ENCODE peak calls at places on chromosome 3, in four cellular contexts. One of them, this sample, is unnamed.

GRCh38 chr3:54020436-54020835 is 101.9 kb upstream of the CACNA2D3 start:
- DNase-seq in K562: no peak
- DNase-seq in HepG2: no peak
- DNase-seq in GM12878: no peak
- DNase-seq in this sample: no peak

GRCh38 chr3:8220291-8220690 is 281.3 kb upstream of the LMCD1 start:
- DNase-seq in GM12878: no peak
- DNase-seq in HepG2: peak
- DNase-seq in K562: no peak
- DNase-seq in this sample: no peak

GRCh38 chr3:188664795-188665194 is 507.0 kb upstream of the TPRG1 start:
- DNase-seq in HepG2: peak
- DNase-seq in K562: no peak
- DNase-seq in GM12878: no peak
- DNase-seq in this sample: peak

GRCh38 chr3:162183440-162183839 is 686.8 kb downstream of the OTOL1 start:
- DNase-seq in HepG2: no peak
- DNase-seq in GM12878: no peak
- DNase-seq in K562: no peak
- DNase-seq in this sample: no peak

GRCh38 chr3:178982138-178982537 is 89.5 kb downstream of the ZMAT3 start:
- DNase-seq in GM12878: no peak
- DNase-seq in K562: no peak
- DNase-seq in HepG2: no peak
- DNase-seq in this sample: no peak

GRCh38 chr3:52078781-52079560 is 22.6 kb upstream of the DUSP7 start:
- DNase-seq in K562: no peak
- DNase-seq in HepG2: no peak
- DNase-seq in GM12878: no peak
- DNase-seq in this sample: no peak

GRCh38 chr3:4833471-4833870 is 145.8 kb upstream of the BHLHE40 start:
- DNase-seq in K562: no peak
- DNase-seq in GM12878: no peak
- DNase-seq in HepG2: no peak
- DNase-seq in this sample: no peak

GRCh38 chr3:21752749-21753347 is 1.8 kb upstream of the ZNF385D start:
- DNase-seq in HepG2: peak
- DNase-seq in K562: peak
- DNase-seq in GM12878: no peak
- DNase-seq in this sample: peak

GRCh38 chr3:113166719-113167492 is 44.5 kb upstream of the BOC start:
- DNase-seq in K562: no peak
- DNase-seq in HepG2: no peak
- DNase-seq in GM12878: no peak
- DNase-seq in this sample: peak

GRCh38 chr3:7813412-7813811 is 688.2 kb upstream of the LMCD1 start:
- DNase-seq in HepG2: no peak
- DNase-seq in GM12878: no peak
- DNase-seq in K562: no peak
- DNase-seq in this sample: no peak

GRCh38 chr3:123037015-123037375 is 9.4 kb upstream of the SEMA5B start:
- DNase-seq in GM12878: no peak
- DNase-seq in K562: no peak
- DNase-seq in HepG2: no peak
- DNase-seq in this sample: no peak

GRCh38 chr3:87488725-87489124 is 212.3 kb upstream of the POU1F1 start:
- DNase-seq in HepG2: no peak
- DNase-seq in K562: no peak
- DNase-seq in GM12878: no peak
- DNase-seq in this sample: no peak

GRCh38 chr3:153166206-153166605 is 4.2 kb downstream of the RAP2B start:
- DNase-seq in HepG2: no peak
- DNase-seq in GM12878: no peak
- DNase-seq in K562: peak
- DNase-seq in this sample: no peak

GRCh38 chr3:20246662-20247061 is 60.7 kb upstream of the SGO1 start:
- DNase-seq in K562: no peak
- DNase-seq in HepG2: no peak
- DNase-seq in GM12878: peak
- DNase-seq in this sample: no peak

GRCh38 chr3:27279153-27279552 is 90.0 kb downstream of the NEK10 start:
- DNase-seq in GM12878: no peak
- DNase-seq in HepG2: no peak
- DNase-seq in K562: no peak
- DNase-seq in this sample: no peak

GRCh38 chr3:28667646-28668376 is 319.2 kb upstream of the AZI2 start:
- DNase-seq in GM12878: peak
- DNase-seq in K562: peak
- DNase-seq in HepG2: peak
- DNase-seq in this sample: peak

GRCh38 chr3:48301814-48302194 is 31.7 kb downstream of the SPINK8 start:
- DNase-seq in GM12878: no peak
- DNase-seq in K562: peak
- DNase-seq in HepG2: peak
- DNase-seq in this sample: peak

GRCh38 chr3:43180027-43180426 is 74.1 kb upstream of the POMGNT2 start:
- DNase-seq in GM12878: peak
- DNase-seq in K562: no peak
- DNase-seq in HepG2: peak
- DNase-seq in this sample: no peak

GRCh38 chr3:197458179-197458707 is 97.5 kb downstream of the BDH1 start:
- DNase-seq in HepG2: peak
- DNase-seq in K562: no peak
- DNase-seq in GM12878: no peak
- DNase-seq in this sample: no peak

GRCh38 chr3:155217591-155217990 is 75.9 kb downstream of the STRIT1 start:
- DNase-seq in K562: no peak
- DNase-seq in GM12878: no peak
- DNase-seq in HepG2: no peak
- DNase-seq in this sample: no peak

GRCh38 chr3:187406927-187407326 is 38.7 kb downstream of the RTP4 start:
- DNase-seq in GM12878: no peak
- DNase-seq in K562: no peak
- DNase-seq in HepG2: no peak
- DNase-seq in this sample: no peak

GRCh38 chr3:143503325-143503885 is 344.9 kb downstream of the SLC9A9 start:
- DNase-seq in HepG2: no peak
- DNase-seq in K562: no peak
- DNase-seq in GM12878: no peak
- DNase-seq in this sample: no peak

GRCh38 chr3:127092776-127093175 is 100.2 kb upstream of the PRR23E start:
- DNase-seq in K562: no peak
- DNase-seq in HepG2: no peak
- DNase-seq in GM12878: no peak
- DNase-seq in this sample: no peak

GRCh38 chr3:45638299-45639043 is 43.9 kb downstream of the LIMD1 start:
- DNase-seq in K562: no peak
- DNase-seq in GM12878: no peak
- DNase-seq in HepG2: no peak
- DNase-seq in this sample: no peak

GRCh38 chr3:121757087-121757811 is 7.7 kb upstream of the GOLGB1 start:
- DNase-seq in HepG2: no peak
- DNase-seq in K562: peak
- DNase-seq in GM12878: no peak
- DNase-seq in this sample: no peak

GRCh38 chr3:40615110-40615915 is 90.6 kb downstream of the ZNF621 start:
- DNase-seq in K562: no peak
- DNase-seq in HepG2: no peak
- DNase-seq in GM12878: no peak
- DNase-seq in this sample: no peak

GRCh38 chr3:64533565-64534317 is 154.1 kb downstream of the ADAMTS9 start:
- DNase-seq in GM12878: peak
- DNase-seq in K562: peak
- DNase-seq in HepG2: peak
- DNase-seq in this sample: peak

GRCh38 chr3:8369638-8370037 is 132.0 kb upstream of the LMCD1 start:
- DNase-seq in GM12878: no peak
- DNase-seq in HepG2: no peak
- DNase-seq in K562: no peak
- DNase-seq in this sample: no peak

GRCh38 chr3:172869356-172869755 is 118.8 kb downstream of the ECT2 start:
- DNase-seq in K562: no peak
- DNase-seq in HepG2: no peak
- DNase-seq in GM12878: no peak
- DNase-seq in this sample: no peak

GRCh38 chr3:15498461-15499214 is 22.9 kb downstream of the COLQ start:
- DNase-seq in HepG2: no peak
- DNase-seq in GM12878: no peak
- DNase-seq in K562: no peak
- DNase-seq in this sample: no peak

GRCh38 chr3:54294214-54294613 is 171.9 kb downstream of the CACNA2D3 start:
- DNase-seq in GM12878: no peak
- DNase-seq in HepG2: no peak
- DNase-seq in K562: no peak
- DNase-seq in this sample: no peak

GRCh38 chr3:122716667-122717066 is 36.0 kb downstream of the PARP14 start:
- DNase-seq in HepG2: no peak
- DNase-seq in K562: no peak
- DNase-seq in GM12878: no peak
- DNase-seq in this sample: no peak

GRCh38 chr3:180070925-180071324 is 34.2 kb upstream of the PEX5L start:
- DNase-seq in HepG2: no peak
- DNase-seq in K562: no peak
- DNase-seq in GM12878: no peak
- DNase-seq in this sample: no peak

DNA sequence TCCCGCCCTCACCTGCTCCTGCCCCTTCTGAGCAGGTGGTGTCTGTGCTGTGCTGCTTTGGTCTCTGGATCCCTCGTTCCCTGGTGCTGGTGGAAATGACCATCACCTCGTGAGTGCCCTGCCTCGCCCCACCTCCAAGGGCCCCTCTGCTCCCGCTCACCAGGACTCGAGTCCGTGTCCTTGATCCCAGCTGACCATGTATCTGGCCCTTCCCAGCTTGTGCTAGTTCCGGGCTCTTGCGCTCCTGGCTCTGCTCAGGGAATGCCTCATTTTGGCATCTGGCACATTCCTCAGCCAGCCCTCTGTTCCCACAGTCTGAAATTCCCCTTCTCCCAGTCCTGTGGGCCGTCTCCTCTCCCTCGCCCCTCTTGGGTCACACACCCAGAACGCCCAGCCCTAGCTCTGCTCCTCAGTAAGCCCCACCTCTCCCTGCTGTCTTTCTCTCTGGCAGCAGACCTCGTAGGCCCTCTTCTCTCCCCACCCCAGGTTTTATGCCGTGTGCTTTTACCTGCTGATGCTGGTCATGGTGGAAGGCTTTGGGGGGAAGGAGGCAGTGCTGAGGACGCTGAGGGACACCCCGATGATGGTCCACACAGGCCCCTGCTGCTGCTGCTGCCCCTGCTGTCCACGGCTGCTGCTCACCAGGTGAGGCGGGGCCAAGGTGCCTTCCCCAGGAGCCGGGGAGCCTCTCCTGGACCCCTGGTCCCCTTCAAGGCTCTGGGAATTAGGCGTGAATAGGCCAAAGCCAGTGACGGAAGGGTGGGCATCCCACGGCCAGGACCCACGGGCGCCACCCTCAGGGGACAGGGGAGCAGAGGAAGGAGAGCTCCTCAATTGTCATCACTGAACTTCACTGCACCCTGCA is 11.5 kb downstream of the SLC51A start:
- DNase-seq in GM12878: no peak
- DNase-seq in K562: peak
- DNase-seq in HepG2: peak
- DNase-seq in this sample: peak
- TF ChIP-seq FOXK2 in GM12878: no peak
- TF ChIP-seq FOXK2 in K562: no peak
- TF ChIP-seq FOXK2 in HepG2: no peak
- TF ChIP-seq FOXK2 in this sample: no peak

GRCh38 chr3:125033616-125034015 is 22.2 kb downstream of the HEG1 start:
- DNase-seq in GM12878: no peak
- DNase-seq in HepG2: no peak
- DNase-seq in K562: no peak
- DNase-seq in this sample: no peak

GRCh38 chr3:125033135-125033534 is 22.7 kb downstream of the HEG1 start:
- DNase-seq in GM12878: no peak
- DNase-seq in HepG2: no peak
- DNase-seq in K562: no peak
- DNase-seq in this sample: no peak

GRCh38 chr3:125032683-125033082 is 23.1 kb downstream of the HEG1 start:
- DNase-seq in HepG2: no peak
- DNase-seq in K562: no peak
- DNase-seq in GM12878: no peak
- DNase-seq in this sample: no peak

GRCh38 chr3:125031544-125031943 is 24.3 kb downstream of the HEG1 start:
- DNase-seq in GM12878: no peak
- DNase-seq in K562: no peak
- DNase-seq in HepG2: no peak
- DNase-seq in this sample: no peak

GRCh38 chr3:125032100-125032643 is 23.6 kb downstream of the HEG1 start:
- DNase-seq in GM12878: no peak
- DNase-seq in HepG2: peak
- DNase-seq in K562: no peak
- DNase-seq in this sample: no peak
- TF ChIP-seq BHLHE40 in GM12878: no peak
- TF ChIP-seq BHLHE40 in HepG2: no peak
- TF ChIP-seq BHLHE40 in K562: no peak
- TF ChIP-seq BHLHE40 in this sample: no peak

GRCh38 chr3:183301937-183302580 is 49.0 kb downstream of the B3GNT5 start:
- DNase-seq in GM12878: no peak
- DNase-seq in HepG2: no peak
- DNase-seq in K562: no peak
- DNase-seq in this sample: no peak
- TF ChIP-seq FOXK2 in GM12878: no peak
- TF ChIP-seq FOXK2 in HepG2: no peak
- TF ChIP-seq FOXK2 in K562: no peak
- TF ChIP-seq FOXK2 in this sample: no peak

DNA sequence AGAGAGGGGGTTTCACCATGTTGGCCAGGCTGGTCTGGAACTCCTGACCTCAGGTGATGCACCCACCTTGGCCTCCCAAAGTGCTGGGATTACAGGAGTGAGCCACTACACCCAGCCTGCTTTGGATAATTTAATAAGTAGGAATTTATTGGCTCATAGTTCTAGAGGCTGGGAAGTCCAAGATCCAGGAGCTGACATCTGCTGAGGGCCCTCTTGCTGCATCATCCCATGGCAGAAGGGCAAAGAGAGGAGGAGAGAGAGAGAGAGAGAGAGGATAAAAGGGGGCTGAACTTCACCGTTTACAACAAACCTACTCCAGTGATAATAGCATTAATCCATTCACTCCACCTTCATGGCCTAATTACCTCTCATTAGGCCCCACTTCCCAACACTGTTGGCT is 62.0 kb upstream of the HES1 start:
- DNase-seq in HepG2: no peak
- DNase-seq in K562: no peak
- DNase-seq in GM12878: no peak
- DNase-seq in this sample: no peak
- TF ChIP-seq BHLHE40 in HepG2: no peak
- TF ChIP-seq BHLHE40 in K562: no peak
- TF ChIP-seq BHLHE40 in GM12878: no peak
- TF ChIP-seq BHLHE40 in this sample: no peak